ENCODE peak calls at places on chromosomes 11 and 22, in nine cellular contexts. One of them, this sample, is unnamed.
A peak's percentile ranks its signal among the peaks of the same experiment; 100 is the strongest.

GRCh38 chr11:468493-468892 is 18.4 kb downstream of the PTDSS2 start:
- DNase-seq in fibroblast of villous mesenchyme: no peak
- DNase-seq in neuronal stem cell: no peak
- DNase-seq in MV-4-11: no peak
- DNase-seq in HuH-7.5: no peak
- DNase-seq in omental fat pad: no peak
- DNase-seq in effector CD4-positive, alpha-beta T cell: no peak
- DNase-seq in stimulated activated naive CD4-positive, alpha-beta T cell: no peak
- DNase-seq in non-pigmented ciliary epithelial cell: no peak
- DNase-seq in this sample: no peak

GRCh38 chr11:30583505-30584280 is 2.5 kb downstream of the MPPED2 start:
- DNase-seq in MV-4-11: no peak
- DNase-seq in stimulated activated naive CD4-positive, alpha-beta T cell: no peak
- DNase-seq in HuH-7.5: peak; percentile 16
- DNase-seq in neuronal stem cell: no peak
- DNase-seq in omental fat pad: no peak
- DNase-seq in effector CD4-positive, alpha-beta T cell: no peak
- DNase-seq in fibroblast of villous mesenchyme: no peak
- DNase-seq in non-pigmented ciliary epithelial cell: no peak
- DNase-seq in this sample: no peak

GRCh38 chr11:33579101-33579500 is 121.5 kb downstream of the C11orf91 start:
- DNase-seq in HuH-7.5: no peak
- DNase-seq in neuronal stem cell: no peak
- DNase-seq in MV-4-11: no peak
- DNase-seq in stimulated activated naive CD4-positive, alpha-beta T cell: no peak
- DNase-seq in omental fat pad: no peak
- DNase-seq in non-pigmented ciliary epithelial cell: no peak
- DNase-seq in fibroblast of villous mesenchyme: no peak
- DNase-seq in effector CD4-positive, alpha-beta T cell: no peak
- DNase-seq in this sample: no peak

GRCh38 chr11:69513196-69513595 is 31.7 kb downstream of the LINC01488 start:
- DNase-seq in non-pigmented ciliary epithelial cell: no peak
- DNase-seq in neuronal stem cell: no peak
- DNase-seq in stimulated activated naive CD4-positive, alpha-beta T cell: no peak
- DNase-seq in effector CD4-positive, alpha-beta T cell: no peak
- DNase-seq in omental fat pad: no peak
- DNase-seq in HuH-7.5: no peak
- DNase-seq in fibroblast of villous mesenchyme: no peak
- DNase-seq in MV-4-11: no peak
- DNase-seq in this sample: peak; percentile 30

GRCh38 chr22:36986242-36986821 is 32.9 kb downstream of the TST start:
- DNase-seq in MV-4-11: peak; percentile 61
- DNase-seq in stimulated activated naive CD4-positive, alpha-beta T cell: no peak
- DNase-seq in non-pigmented ciliary epithelial cell: no peak
- DNase-seq in effector CD4-positive, alpha-beta T cell: no peak
- DNase-seq in neuronal stem cell: no peak
- DNase-seq in HuH-7.5: no peak
- DNase-seq in fibroblast of villous mesenchyme: no peak
- DNase-seq in omental fat pad: no peak
- DNase-seq in this sample: peak; percentile 33

GRCh38 chr11:74731301-74732094 is at the start of gene CHRDL2:
- DNase-seq in effector CD4-positive, alpha-beta T cell: no peak
- DNase-seq in non-pigmented ciliary epithelial cell: no peak
- DNase-seq in neuronal stem cell: no peak
- DNase-seq in stimulated activated naive CD4-positive, alpha-beta T cell: no peak
- DNase-seq in fibroblast of villous mesenchyme: peak; percentile 22
- DNase-seq in MV-4-11: no peak
- DNase-seq in omental fat pad: no peak
- DNase-seq in HuH-7.5: no peak
- DNase-seq in this sample: no peak

GRCh38 chr11:76598426-76598839 is 72.1 kb downstream of the LRRC32 start:
- DNase-seq in omental fat pad: no peak
- DNase-seq in MV-4-11: peak; percentile 56
- DNase-seq in non-pigmented ciliary epithelial cell: no peak
- DNase-seq in effector CD4-positive, alpha-beta T cell: no peak
- DNase-seq in neuronal stem cell: no peak
- DNase-seq in stimulated activated naive CD4-positive, alpha-beta T cell: no peak
- DNase-seq in HuH-7.5: peak; percentile 46
- DNase-seq in fibroblast of villous mesenchyme: peak; percentile 73
- DNase-seq in this sample: peak; percentile 56

GRCh38 chr11:27395556-27396258 is 32.7 kb upstream of the CCDC34 start:
- DNase-seq in non-pigmented ciliary epithelial cell: no peak
- DNase-seq in HuH-7.5: no peak
- DNase-seq in fibroblast of villous mesenchyme: peak; percentile 88
- DNase-seq in omental fat pad: no peak
- DNase-seq in stimulated activated naive CD4-positive, alpha-beta T cell: no peak
- DNase-seq in neuronal stem cell: no peak
- DNase-seq in effector CD4-positive, alpha-beta T cell: no peak
- DNase-seq in MV-4-11: no peak
- DNase-seq in this sample: peak; percentile 77

GRCh38 chr22:43305806-43306205 is 37.4 kb downstream of the SCUBE1 start:
- DNase-seq in omental fat pad: no peak
- DNase-seq in fibroblast of villous mesenchyme: no peak
- DNase-seq in MV-4-11: no peak
- DNase-seq in HuH-7.5: no peak
- DNase-seq in effector CD4-positive, alpha-beta T cell: no peak
- DNase-seq in stimulated activated naive CD4-positive, alpha-beta T cell: no peak
- DNase-seq in non-pigmented ciliary epithelial cell: no peak
- DNase-seq in neuronal stem cell: no peak
- DNase-seq in this sample: no peak

GRCh38 chr11:122137081-122137793 is 21.2 kb upstream of the BLID start:
- DNase-seq in non-pigmented ciliary epithelial cell: peak; percentile 91
- DNase-seq in omental fat pad: no peak
- DNase-seq in fibroblast of villous mesenchyme: peak; percentile 97
- DNase-seq in stimulated activated naive CD4-positive, alpha-beta T cell: no peak
- DNase-seq in neuronal stem cell: no peak
- DNase-seq in MV-4-11: no peak
- DNase-seq in effector CD4-positive, alpha-beta T cell: no peak
- DNase-seq in HuH-7.5: no peak
- DNase-seq in this sample: no peak

GRCh38 chr22:22784249-22785039 is 103.2 kb upstream of the IGLL5 start:
- DNase-seq in omental fat pad: no peak
- DNase-seq in stimulated activated naive CD4-positive, alpha-beta T cell: no peak
- DNase-seq in effector CD4-positive, alpha-beta T cell: no peak
- DNase-seq in neuronal stem cell: no peak
- DNase-seq in MV-4-11: no peak
- DNase-seq in fibroblast of villous mesenchyme: no peak
- DNase-seq in HuH-7.5: no peak
- DNase-seq in non-pigmented ciliary epithelial cell: no peak
- DNase-seq in this sample: no peak

GRCh38 chr11:88469828-88470227 is 132.3 kb upstream of the CTSC start:
- DNase-seq in neuronal stem cell: no peak
- DNase-seq in HuH-7.5: no peak
- DNase-seq in effector CD4-positive, alpha-beta T cell: no peak
- DNase-seq in MV-4-11: no peak
- DNase-seq in fibroblast of villous mesenchyme: no peak
- DNase-seq in stimulated activated naive CD4-positive, alpha-beta T cell: no peak
- DNase-seq in omental fat pad: no peak
- DNase-seq in non-pigmented ciliary epithelial cell: no peak
- DNase-seq in this sample: no peak

GRCh38 chr11:15940462-15941205 is 415.7 kb downstream of the SOX6 start:
- DNase-seq in fibroblast of villous mesenchyme: no peak
- DNase-seq in effector CD4-positive, alpha-beta T cell: no peak
- DNase-seq in HuH-7.5: no peak
- DNase-seq in omental fat pad: no peak
- DNase-seq in neuronal stem cell: no peak
- DNase-seq in MV-4-11: no peak
- DNase-seq in stimulated activated naive CD4-positive, alpha-beta T cell: no peak
- DNase-seq in non-pigmented ciliary epithelial cell: no peak
- DNase-seq in this sample: no peak

GRCh38 chr22:19121631-19122142 is 525 bp downstream of the DGCR2 start:
- DNase-seq in stimulated activated naive CD4-positive, alpha-beta T cell: peak; percentile 34
- DNase-seq in HuH-7.5: peak; percentile 56
- DNase-seq in MV-4-11: peak; percentile 26
- DNase-seq in neuronal stem cell: peak; percentile 24
- DNase-seq in omental fat pad: no peak
- DNase-seq in effector CD4-positive, alpha-beta T cell: peak; percentile 12
- DNase-seq in non-pigmented ciliary epithelial cell: no peak
- DNase-seq in fibroblast of villous mesenchyme: peak; percentile 50
- DNase-seq in this sample: no peak

GRCh38 chr22:26139320-26139719 is 29.9 kb upstream of the SEZ6L start:
- DNase-seq in non-pigmented ciliary epithelial cell: no peak
- DNase-seq in HuH-7.5: no peak
- DNase-seq in MV-4-11: no peak
- DNase-seq in omental fat pad: no peak
- DNase-seq in effector CD4-positive, alpha-beta T cell: no peak
- DNase-seq in neuronal stem cell: no peak
- DNase-seq in fibroblast of villous mesenchyme: no peak
- DNase-seq in stimulated activated naive CD4-positive, alpha-beta T cell: no peak
- DNase-seq in this sample: no peak

GRCh38 chr22:43319661-43320486 is 23.3 kb downstream of the SCUBE1 start:
- DNase-seq in neuronal stem cell: no peak
- DNase-seq in omental fat pad: no peak
- DNase-seq in fibroblast of villous mesenchyme: no peak
- DNase-seq in MV-4-11: peak; percentile 35
- DNase-seq in HuH-7.5: no peak
- DNase-seq in effector CD4-positive, alpha-beta T cell: no peak
- DNase-seq in stimulated activated naive CD4-positive, alpha-beta T cell: no peak
- DNase-seq in non-pigmented ciliary epithelial cell: no peak
- DNase-seq in this sample: no peak

GRCh38 chr11:58734681-58735490 is 3.1 kb upstream of the GLYAT start:
- DNase-seq in stimulated activated naive CD4-positive, alpha-beta T cell: no peak
- DNase-seq in HuH-7.5: no peak
- DNase-seq in neuronal stem cell: no peak
- DNase-seq in non-pigmented ciliary epithelial cell: no peak
- DNase-seq in effector CD4-positive, alpha-beta T cell: no peak
- DNase-seq in omental fat pad: no peak
- DNase-seq in MV-4-11: no peak
- DNase-seq in fibroblast of villous mesenchyme: no peak
- DNase-seq in this sample: no peak

GRCh38 chr11:105151936-105152554 is 12.5 kb upstream of the CARD18 start:
- DNase-seq in non-pigmented ciliary epithelial cell: peak; percentile 46
- DNase-seq in fibroblast of villous mesenchyme: peak; percentile 52
- DNase-seq in neuronal stem cell: no peak
- DNase-seq in HuH-7.5: no peak
- DNase-seq in stimulated activated naive CD4-positive, alpha-beta T cell: no peak
- DNase-seq in omental fat pad: no peak
- DNase-seq in effector CD4-positive, alpha-beta T cell: no peak
- DNase-seq in MV-4-11: no peak
- DNase-seq in this sample: no peak

GRCh38 chr22:30325724-30326703 is 727 bp downstream of the TBC1D10A start:
- DNase-seq in HuH-7.5: peak; percentile 43
- DNase-seq in fibroblast of villous mesenchyme: peak; percentile 53
- DNase-seq in effector CD4-positive, alpha-beta T cell: no peak
- DNase-seq in non-pigmented ciliary epithelial cell: no peak
- DNase-seq in neuronal stem cell: no peak
- DNase-seq in stimulated activated naive CD4-positive, alpha-beta T cell: no peak
- DNase-seq in omental fat pad: no peak
- DNase-seq in MV-4-11: no peak
- DNase-seq in this sample: peak; percentile 37

GRCh38 chr11:113627297-113627696 is 78.8 kb downstream of the TMPRSS5 start:
- DNase-seq in omental fat pad: no peak
- DNase-seq in non-pigmented ciliary epithelial cell: no peak
- DNase-seq in MV-4-11: no peak
- DNase-seq in stimulated activated naive CD4-positive, alpha-beta T cell: no peak
- DNase-seq in HuH-7.5: no peak
- DNase-seq in fibroblast of villous mesenchyme: no peak
- DNase-seq in effector CD4-positive, alpha-beta T cell: no peak
- DNase-seq in neuronal stem cell: no peak
- DNase-seq in this sample: no peak

GRCh38 chr11:17722000-17722643 is 2.8 kb downstream of the MYOD1 start:
- DNase-seq in fibroblast of villous mesenchyme: no peak
- DNase-seq in non-pigmented ciliary epithelial cell: no peak
- DNase-seq in MV-4-11: no peak
- DNase-seq in neuronal stem cell: no peak
- DNase-seq in stimulated activated naive CD4-positive, alpha-beta T cell: no peak
- DNase-seq in omental fat pad: no peak
- DNase-seq in effector CD4-positive, alpha-beta T cell: no peak
- DNase-seq in HuH-7.5: peak; percentile 64
- DNase-seq in this sample: no peak

GRCh38 chr22:23591203-23591791 is 11.2 kb upstream of the IGLL1 start:
- DNase-seq in stimulated activated naive CD4-positive, alpha-beta T cell: peak; percentile 54
- DNase-seq in HuH-7.5: peak; percentile 59
- DNase-seq in omental fat pad: peak; percentile 44
- DNase-seq in fibroblast of villous mesenchyme: peak; percentile 70
- DNase-seq in MV-4-11: peak; percentile 45
- DNase-seq in neuronal stem cell: peak; percentile 60
- DNase-seq in effector CD4-positive, alpha-beta T cell: peak; percentile 28
- DNase-seq in non-pigmented ciliary epithelial cell: peak; percentile 22
- DNase-seq in this sample: peak; percentile 63

GRCh38 chr11:113555071-113555739 is 80.0 kb upstream of the DRD2 start:
- DNase-seq in HuH-7.5: no peak
- DNase-seq in fibroblast of villous mesenchyme: no peak
- DNase-seq in effector CD4-positive, alpha-beta T cell: no peak
- DNase-seq in omental fat pad: no peak
- DNase-seq in stimulated activated naive CD4-positive, alpha-beta T cell: no peak
- DNase-seq in neuronal stem cell: no peak
- DNase-seq in MV-4-11: no peak
- DNase-seq in non-pigmented ciliary epithelial cell: no peak
- DNase-seq in this sample: no peak

GRCh38 chr11:119901657-119902577 is 172.9 kb upstream of the NECTIN1 start:
- DNase-seq in non-pigmented ciliary epithelial cell: no peak
- DNase-seq in neuronal stem cell: no peak
- DNase-seq in omental fat pad: no peak
- DNase-seq in stimulated activated naive CD4-positive, alpha-beta T cell: no peak
- DNase-seq in HuH-7.5: no peak
- DNase-seq in MV-4-11: no peak
- DNase-seq in fibroblast of villous mesenchyme: no peak
- DNase-seq in effector CD4-positive, alpha-beta T cell: no peak
- DNase-seq in this sample: no peak